ENCODE peak calls at places on chromosomes 13 and 19, in four cellular contexts. U is CD8-positive, alpha-beta T cell; Y is neural progenitor cell; C is coronary artery. Z is an unnamed sample.

GRCh38 chr19:33177417-33177976 is 16.6 kb upstream of the LRP3 start:
- DNase-seq in U (peak), Y (peak), C (no peak), Z (peak)

GRCh38 chr19:37333457-37333856 is 37.4 kb upstream of the ZNF527 start:
- DNase-seq in U (no peak), Y (no peak), C (no peak), Z (no peak)

GRCh38 chr13:30618186-30618937 is 642 bp downstream of the USPL1 start:
- DNase-seq in U (peak), Y (peak), C (peak), Z (no peak)

GRCh38 chr13:108200781-108201398 is 14.4 kb downstream of the LIG4 start:
- DNase-seq in U (no peak), Y (no peak), C (no peak), Z (no peak)

GRCh38 chr13:41075034-41075433 is 13.7 kb downstream of the WBP4 start:
- DNase-seq in U (peak), Y (peak), C (no peak), Z (peak)

GRCh38 chr13:112248406-112248760 is 127.8 kb upstream of the SPACA7 start:
- DNase-seq in U (no peak), Y (no peak), C (peak), Z (no peak)

GRCh38 chr13:113723400-113724015 is 35.5 kb upstream of the TMEM255B start:
- DNase-seq in U (no peak), Y (no peak), C (no peak), Z (no peak)

GRCh38 chr19:17942582-17943283 is 9.9 kb downstream of the CCDC124 start:
- DNase-seq in U (no peak), Y (no peak), C (no peak), Z (peak)

GRCh38 chr13:22926176-22927007 is 254.4 kb upstream of the SGCG start:
- DNase-seq in U (no peak), Y (peak), C (no peak), Z (peak)

GRCh38 chr19:29277107-29277506 is 64.2 kb upstream of the UQCRFS1 start:
- DNase-seq in U (peak), Y (peak), C (peak), Z (no peak)

GRCh38 chr13:20525601-20526544 is at the start of gene CRYL1:
- DNase-seq in U (peak), Y (peak), C (peak), Z (peak)

GRCh38 chr19:8525401-8525684 is 11.4 kb upstream of the ZNF414 start:
- DNase-seq in U (no peak), Y (no peak), C (no peak), Z (no peak)
- TF ChIP-seq CTCF in U (no peak), Y (peak), C (no peak), Z (peak)

GRCh38 chr13:47549219-47549752 is 451.8 kb downstream of the SUCLA2 start:
- DNase-seq in U (no peak), Y (peak), C (no peak), Z (peak)
- TF ChIP-seq CTCF in U (no peak), Y (peak), C (no peak), Z (no peak)

GRCh38 chr19:3224346-3225325 is at the start of gene CELF5:
- DNase-seq in U (peak), Y (peak), C (no peak), Z (peak)
- TF ChIP-seq CTCF in U (peak), Y (peak), C (peak), Z (peak)

DNA sequence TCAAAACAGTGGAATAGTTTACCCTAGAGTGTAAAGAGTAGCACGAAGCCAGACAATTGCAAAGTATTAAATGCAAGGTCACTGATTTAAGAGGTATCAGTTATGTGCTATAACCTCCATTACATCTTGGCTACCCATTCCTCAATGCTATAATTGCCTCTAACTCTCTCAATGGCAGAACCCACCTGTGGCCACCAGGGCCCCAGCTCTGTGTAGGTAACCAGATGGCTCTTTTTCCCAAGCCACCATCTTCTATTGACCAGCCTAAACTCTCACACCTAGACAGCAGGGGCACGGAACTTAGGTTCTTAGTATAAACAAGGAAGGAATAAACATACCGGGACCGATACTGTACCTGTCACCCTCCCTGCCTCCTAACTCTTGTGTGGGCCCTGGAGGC is 277.6 kb downstream of the PCDH9 start:
- DNase-seq in U (no peak), Y (no peak), C (no peak), Z (no peak)
- TF ChIP-seq CTCF in U (no peak), Y (no peak), C (no peak), Z (no peak)

GRCh38 chr19:46461537-46461936 is 9.8 kb downstream of the PNMA8A start:
- DNase-seq in U (no peak), Y (no peak), C (no peak), Z (no peak)
- TF ChIP-seq CTCF in U (no peak), Y (no peak), C (no peak), Z (no peak)

DNA sequence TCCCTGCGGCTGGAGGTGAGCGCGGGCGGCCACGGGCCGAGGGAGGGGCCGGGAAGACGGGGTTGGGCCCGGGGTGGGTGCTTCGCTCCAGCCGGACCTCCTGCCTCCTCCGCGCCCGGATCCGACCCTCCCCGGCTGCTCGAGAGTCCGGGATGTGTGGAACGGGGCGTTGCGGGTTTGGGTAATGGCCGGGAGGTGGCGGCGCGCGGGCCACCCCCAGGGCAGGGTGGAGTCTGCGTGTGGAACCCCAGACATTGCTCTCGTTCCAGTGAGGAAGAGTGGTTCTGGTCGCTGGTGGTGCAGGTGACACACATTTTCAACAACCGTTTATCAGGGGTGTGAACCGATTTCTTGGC is 38.8 kb downstream of the ARHGEF7 start:
- DNase-seq in U (peak), Y (no peak), C (peak), Z (peak)
- TF ChIP-seq CTCF in U (no peak), Y (peak), C (no peak), Z (peak)

Z was measured in osteoblast.